ENCODE peak calls at places on chromosomes 13 and 19, in six cellular contexts. One of them, this sample, is unnamed.

GRCh38 chr19:29807870-29808405 is 3.9 kb upstream of the CCNE1 start:
- DNase-seq in lower lobe of right lung: peak
- DNase-seq in cardiac muscle cell: no peak
- DNase-seq in Peyer's patch: no peak
- DNase-seq in PC-3: no peak
- DNase-seq in coronary artery: no peak
- DNase-seq in this sample: no peak

GRCh38 chr19:29533578-29534544 is 8.1 kb downstream of the VSTM2B start:
- DNase-seq in lower lobe of right lung: no peak
- DNase-seq in cardiac muscle cell: no peak
- DNase-seq in Peyer's patch: peak
- DNase-seq in PC-3: no peak
- DNase-seq in coronary artery: no peak
- DNase-seq in this sample: no peak

GRCh38 chr19:43152217-43152616 is 34.1 kb downstream of the PSG5 start:
- DNase-seq in lower lobe of right lung: no peak
- DNase-seq in cardiac muscle cell: no peak
- DNase-seq in Peyer's patch: no peak
- DNase-seq in PC-3: peak
- DNase-seq in coronary artery: no peak
- DNase-seq in this sample: no peak

GRCh38 chr19:41299755-41300089 is 10.2 kb upstream of the CCDC97 start:
- DNase-seq in lower lobe of right lung: peak
- DNase-seq in cardiac muscle cell: peak
- DNase-seq in Peyer's patch: peak
- DNase-seq in PC-3: no peak
- DNase-seq in coronary artery: no peak
- DNase-seq in this sample: no peak

GRCh38 chr13:30126903-30127428 is 180.4 kb downstream of the KATNAL1 start:
- DNase-seq in lower lobe of right lung: no peak
- DNase-seq in cardiac muscle cell: no peak
- DNase-seq in Peyer's patch: no peak
- DNase-seq in PC-3: no peak
- DNase-seq in coronary artery: no peak
- DNase-seq in this sample: no peak

GRCh38 chr13:26964278-26965057 is 203.9 kb upstream of the GPR12 start:
- DNase-seq in lower lobe of right lung: no peak
- DNase-seq in cardiac muscle cell: peak
- DNase-seq in Peyer's patch: no peak
- DNase-seq in PC-3: no peak
- DNase-seq in coronary artery: peak
- DNase-seq in this sample: no peak

GRCh38 chr13:80379245-80379644 is 38.3 kb upstream of the SPRY2 start:
- DNase-seq in lower lobe of right lung: no peak
- DNase-seq in cardiac muscle cell: peak
- DNase-seq in Peyer's patch: no peak
- DNase-seq in PC-3: peak
- DNase-seq in coronary artery: no peak
- DNase-seq in this sample: no peak

GRCh38 chr13:46010148-46010547 is 42.4 kb downstream of the ZC3H13 start:
- DNase-seq in lower lobe of right lung: no peak
- DNase-seq in cardiac muscle cell: no peak
- DNase-seq in Peyer's patch: no peak
- DNase-seq in PC-3: no peak
- DNase-seq in coronary artery: no peak
- DNase-seq in this sample: no peak

GRCh38 chr13:44974056-44974798 is 15.0 kb downstream of the NUFIP1 start:
- DNase-seq in lower lobe of right lung: no peak
- DNase-seq in cardiac muscle cell: peak
- DNase-seq in Peyer's patch: no peak
- DNase-seq in PC-3: no peak
- DNase-seq in coronary artery: no peak
- DNase-seq in this sample: no peak

GRCh38 chr19:44796701-44797115 is 12.2 kb upstream of the BCAM start:
- DNase-seq in lower lobe of right lung: no peak
- DNase-seq in cardiac muscle cell: peak
- DNase-seq in Peyer's patch: no peak
- DNase-seq in PC-3: peak
- DNase-seq in coronary artery: no peak
- DNase-seq in this sample: no peak

GRCh38 chr19:42553292-42554045 is 25.2 kb upstream of the CEACAM1 start:
- DNase-seq in lower lobe of right lung: no peak
- DNase-seq in cardiac muscle cell: peak
- DNase-seq in Peyer's patch: no peak
- DNase-seq in PC-3: peak
- DNase-seq in coronary artery: no peak
- DNase-seq in this sample: peak

GRCh38 chr19:39407644-39408391 is 1.2 kb downstream of the ZFP36 start:
- DNase-seq in lower lobe of right lung: peak
- DNase-seq in cardiac muscle cell: peak
- DNase-seq in Peyer's patch: peak
- DNase-seq in PC-3: peak
- DNase-seq in coronary artery: peak
- DNase-seq in this sample: peak

GRCh38 chr13:40518481-40518882 is 148.0 kb downstream of the FOXO1 start:
- DNase-seq in lower lobe of right lung: no peak
- DNase-seq in cardiac muscle cell: no peak
- DNase-seq in Peyer's patch: no peak
- DNase-seq in PC-3: no peak
- DNase-seq in coronary artery: no peak
- DNase-seq in this sample: no peak

GRCh38 chr19:40721140-40721486 is 4.2 kb downstream of the ITPKC start:
- DNase-seq in lower lobe of right lung: no peak
- DNase-seq in cardiac muscle cell: no peak
- DNase-seq in Peyer's patch: no peak
- DNase-seq in PC-3: no peak
- DNase-seq in coronary artery: no peak
- DNase-seq in this sample: no peak

GRCh38 chr19:10780368-10780767 is 55.6 kb downstream of the TMED1 start:
- DNase-seq in lower lobe of right lung: peak
- DNase-seq in cardiac muscle cell: peak
- DNase-seq in Peyer's patch: no peak
- DNase-seq in PC-3: no peak
- DNase-seq in coronary artery: peak
- DNase-seq in this sample: no peak

GRCh38 chr19:17121736-17122293 is 46.2 kb downstream of the MYO9B start:
- DNase-seq in lower lobe of right lung: no peak
- DNase-seq in cardiac muscle cell: peak
- DNase-seq in Peyer's patch: no peak
- DNase-seq in PC-3: no peak
- DNase-seq in coronary artery: no peak
- DNase-seq in this sample: no peak

GRCh38 chr13:30847697-30848307 is 58.3 kb upstream of the MEDAG start:
- DNase-seq in lower lobe of right lung: no peak
- DNase-seq in cardiac muscle cell: peak
- DNase-seq in Peyer's patch: no peak
- DNase-seq in PC-3: no peak
- DNase-seq in coronary artery: peak
- DNase-seq in this sample: peak

GRCh38 chr13:46831588-46832194 is 34.7 kb upstream of the ESD start:
- DNase-seq in lower lobe of right lung: no peak
- DNase-seq in cardiac muscle cell: peak
- DNase-seq in Peyer's patch: no peak
- DNase-seq in PC-3: peak
- DNase-seq in coronary artery: no peak
- DNase-seq in this sample: peak

GRCh38 chr13:36907266-36907665 is 12.8 kb downstream of the SMAD9 start:
- DNase-seq in lower lobe of right lung: no peak
- DNase-seq in cardiac muscle cell: no peak
- DNase-seq in Peyer's patch: no peak
- DNase-seq in PC-3: no peak
- DNase-seq in coronary artery: no peak
- DNase-seq in this sample: no peak

GRCh38 chr13:98364648-98365047 is 187.6 kb upstream of the RNF113B start:
- DNase-seq in lower lobe of right lung: no peak
- DNase-seq in cardiac muscle cell: no peak
- DNase-seq in Peyer's patch: no peak
- DNase-seq in PC-3: no peak
- DNase-seq in coronary artery: no peak
- DNase-seq in this sample: no peak

GRCh38 chr13:71828117-71828516 is 38.9 kb downstream of the DACH1 start:
- DNase-seq in lower lobe of right lung: no peak
- DNase-seq in cardiac muscle cell: no peak
- DNase-seq in Peyer's patch: no peak
- DNase-seq in PC-3: no peak
- DNase-seq in coronary artery: no peak
- DNase-seq in this sample: no peak
- TF ChIP-seq CTCF in lower lobe of right lung: no peak
- TF ChIP-seq CTCF in cardiac muscle cell: no peak
- TF ChIP-seq CTCF in Peyer's patch: no peak
- TF ChIP-seq CTCF in PC-3: no peak
- TF ChIP-seq CTCF in coronary artery: no peak
- TF ChIP-seq CTCF in this sample: no peak

DNA sequence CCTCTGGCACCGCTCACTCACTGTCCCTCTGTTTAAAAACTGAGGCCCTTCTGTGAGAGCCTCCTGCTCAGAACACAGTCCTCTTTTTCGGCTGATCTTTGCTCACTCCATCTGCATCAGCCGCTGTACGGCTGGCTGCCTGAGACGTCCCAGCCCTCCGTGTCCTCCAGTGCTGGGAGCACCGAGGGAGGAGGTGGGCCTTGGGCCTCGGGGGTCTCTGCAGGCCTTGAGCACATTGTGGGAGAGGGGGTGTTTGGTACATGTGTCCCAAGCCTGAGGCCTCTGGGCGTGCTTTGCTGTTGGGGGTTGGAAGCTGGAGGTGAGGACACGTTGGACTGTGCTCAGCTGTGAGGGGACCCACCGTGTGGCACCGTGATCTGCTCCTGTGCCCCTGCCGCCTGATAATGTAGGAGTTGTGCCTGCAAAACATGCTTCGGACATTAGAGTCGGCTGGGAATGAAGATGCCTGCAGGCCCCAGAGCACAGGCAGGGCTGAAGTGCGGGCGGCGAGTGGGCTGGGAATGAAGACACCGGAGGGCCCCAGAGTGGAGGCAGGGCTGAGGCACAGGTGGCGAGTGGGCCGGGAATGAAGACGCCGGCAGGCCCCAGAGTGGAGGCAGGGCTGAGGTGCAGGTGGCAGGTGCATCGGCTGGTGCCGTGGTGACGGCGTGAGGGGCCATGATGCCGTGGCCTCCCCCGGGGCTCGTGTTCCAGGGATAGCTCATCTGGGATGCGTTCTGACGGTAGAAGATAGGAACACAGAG is 30.6 kb downstream of the MCF2L start:
- DNase-seq in lower lobe of right lung: no peak
- DNase-seq in cardiac muscle cell: no peak
- DNase-seq in Peyer's patch: no peak
- DNase-seq in PC-3: no peak
- DNase-seq in coronary artery: no peak
- DNase-seq in this sample: peak
- H3K4me3 ChIP-seq in lower lobe of right lung: no peak
- H3K4me3 ChIP-seq in cardiac muscle cell: no peak
- H3K4me3 ChIP-seq in Peyer's patch: no peak
- H3K4me3 ChIP-seq in PC-3: no peak
- H3K4me3 ChIP-seq in coronary artery: no peak
- H3K4me3 ChIP-seq in this sample: no peak

GRCh38 chr19:13718733-13719132 is 45.6 kb upstream of the MRI1 start:
- DNase-seq in lower lobe of right lung: no peak
- DNase-seq in cardiac muscle cell: peak
- DNase-seq in Peyer's patch: peak
- DNase-seq in PC-3: peak
- DNase-seq in coronary artery: no peak
- DNase-seq in this sample: peak
- TF ChIP-seq CTCF in lower lobe of right lung: peak
- TF ChIP-seq CTCF in cardiac muscle cell: no peak
- TF ChIP-seq CTCF in Peyer's patch: peak
- TF ChIP-seq CTCF in PC-3: peak
- TF ChIP-seq CTCF in coronary artery: no peak
- TF ChIP-seq CTCF in this sample: no peak

GRCh38 chr19:52115526-52116053 is 20.0 kb upstream of the ZNF841 start:
- DNase-seq in lower lobe of right lung: no peak
- DNase-seq in cardiac muscle cell: peak
- DNase-seq in Peyer's patch: no peak
- DNase-seq in PC-3: no peak
- DNase-seq in coronary artery: no peak
- DNase-seq in this sample: no peak

GRCh38 chr19:52114691-52115090 is 19.1 kb upstream of the ZNF841 start:
- DNase-seq in lower lobe of right lung: no peak
- DNase-seq in cardiac muscle cell: no peak
- DNase-seq in Peyer's patch: no peak
- DNase-seq in PC-3: no peak
- DNase-seq in coronary artery: no peak
- DNase-seq in this sample: no peak

DNA sequence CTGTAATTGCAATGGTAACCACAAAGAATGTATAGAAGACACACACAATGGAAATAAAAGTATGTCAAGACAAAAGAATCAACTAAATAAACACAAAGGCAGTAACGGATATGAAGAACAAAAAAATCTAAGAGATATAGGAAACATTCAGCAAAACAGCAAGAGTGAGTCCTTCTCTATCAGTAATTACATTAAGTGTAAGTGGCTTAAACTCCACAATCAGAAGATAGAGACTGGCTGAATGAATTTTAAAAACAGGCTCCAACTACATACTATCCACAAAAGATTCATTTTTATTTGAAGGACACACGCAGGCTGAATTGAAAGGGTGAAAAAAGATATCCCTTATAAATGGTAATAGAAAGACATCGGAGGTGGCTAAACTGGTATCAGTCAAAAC is 19.5 kb downstream of the ZNF616 start:
- DNase-seq in lower lobe of right lung: no peak
- DNase-seq in cardiac muscle cell: no peak
- DNase-seq in Peyer's patch: no peak
- DNase-seq in PC-3: no peak
- DNase-seq in coronary artery: no peak
- DNase-seq in this sample: no peak
- H3K4me3 ChIP-seq in lower lobe of right lung: no peak
- H3K4me3 ChIP-seq in cardiac muscle cell: no peak
- H3K4me3 ChIP-seq in Peyer's patch: no peak
- H3K4me3 ChIP-seq in PC-3: peak
- H3K4me3 ChIP-seq in coronary artery: no peak
- H3K4me3 ChIP-seq in this sample: no peak

DNA sequence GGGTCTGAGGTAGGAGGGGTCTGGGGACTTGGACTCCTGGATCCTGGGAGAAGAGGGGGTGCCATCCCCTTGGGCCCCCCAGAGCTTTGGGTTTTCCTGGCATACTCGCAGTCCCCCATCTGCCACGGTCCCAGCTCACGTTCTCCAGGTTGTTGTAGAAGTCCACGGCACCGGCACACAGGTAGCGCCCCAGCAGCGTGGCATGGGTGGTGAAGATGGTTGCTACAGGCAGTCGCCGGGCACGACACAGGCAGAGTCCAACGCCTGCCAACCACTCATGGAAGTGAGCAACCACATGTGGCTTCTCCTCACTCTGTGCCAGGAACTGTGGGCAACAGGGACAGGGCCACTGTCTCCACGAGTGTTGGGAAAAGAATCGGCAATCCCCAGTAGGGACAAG is 7.4 kb downstream of the GYS1 start:
- DNase-seq in lower lobe of right lung: no peak
- DNase-seq in cardiac muscle cell: no peak
- DNase-seq in Peyer's patch: no peak
- DNase-seq in PC-3: no peak
- DNase-seq in coronary artery: no peak
- DNase-seq in this sample: no peak
- TF ChIP-seq CTCF in lower lobe of right lung: no peak
- TF ChIP-seq CTCF in cardiac muscle cell: no peak
- TF ChIP-seq CTCF in Peyer's patch: no peak
- TF ChIP-seq CTCF in PC-3: no peak
- TF ChIP-seq CTCF in coronary artery: no peak
- TF ChIP-seq CTCF in this sample: no peak

This sample was measured in mucosa of descending colon.